ENCODE peak calls at places on chromosomes 3 and 15, in five cellular contexts. Q is heart right ventricle, M is mammary epithelial cell, V is fibroblast of lung, R is GM23338. A is an unnamed sample. For H3K4me1 and H3K27me3, the result is how much of the 10 kb centered on the place peaks cover.

GRCh38 chr3:36792342-36792741 is 28.0 kb upstream of the DCLK3 start:
- DNase-seq in Q (no peak), M (peak), R (peak), V (peak), A (no peak)

GRCh38 chr3:193972816-193973215 is 163.1 kb upstream of the HES1 start:
- DNase-seq in V (peak), Q (no peak), M (peak), R (no peak), A (no peak)

GRCh38 chr15:83287541-83288027 is 3.1 kb upstream of the BNC1 start:
- DNase-seq in V (peak), R (no peak), Q (no peak), M (peak), A (no peak)

GRCh38 chr3:117297070-117297469 is 587.5 kb downstream of the TUSC7 start:
- DNase-seq in Q (no peak), M (no peak), R (no peak), V (no peak), A (no peak)

GRCh38 chr15:74845208-74845568 is 2.2 kb upstream of the ULK3 start:
- DNase-seq in Q (no peak), R (no peak), M (no peak), V (no peak), A (no peak)

GRCh38 chr15:25068696-25069095 is 113.9 kb downstream of the SNRPN start:
- DNase-seq in M (no peak), R (no peak), Q (no peak), V (no peak), A (no peak)

GRCh38 chr15:92605225-92605944 is 50.2 kb downstream of the FAM174B start:
- DNase-seq in Q (no peak), R (no peak), M (no peak), V (no peak), A (no peak)

GRCh38 chr15:77025471-77025901 is 30.6 kb downstream of the PSTPIP1 start:
- DNase-seq in M (no peak), Q (no peak), V (no peak), R (no peak), A (peak)

GRCh38 chr15:34951993-34952392 is 17.5 kb downstream of the AQR start:
- DNase-seq in M (no peak), V (peak), R (no peak), Q (no peak), A (no peak)

GRCh38 chr3:126422121-126422520 is 27.4 kb downstream of the CFAP100 start:
- DNase-seq in V (no peak), Q (no peak), M (no peak), R (no peak), A (no peak)

GRCh38 chr3:134007819-134008218 is 21.9 kb downstream of the SLCO2A1 start:
- DNase-seq in M (no peak), Q (no peak), V (no peak), R (no peak), A (no peak)

GRCh38 chr3:30689202-30689641 is 82.8 kb downstream of the TGFBR2 start:
- DNase-seq in V (peak), M (peak), Q (no peak), R (no peak), A (no peak)

GRCh38 chr3:120477826-120478225 is 27.0 kb upstream of the FSTL1 start:
- DNase-seq in R (no peak), Q (no peak), M (no peak), V (no peak), A (no peak)

GRCh38 chr3:80771085-80771484 is 990.4 kb downstream of the GBE1 start:
- DNase-seq in Q (no peak), M (no peak), R (no peak), V (peak), A (no peak)

GRCh38 chr3:129001101-129001816 is at the start of gene EFCC1:
- DNase-seq in M (peak), Q (peak), V (no peak), R (peak), A (peak)

GRCh38 chr3:21271606-21272016 is 479.4 kb downstream of the ZNF385D start:
- DNase-seq in Q (no peak), M (no peak), R (no peak), V (no peak), A (no peak)

GRCh38 chr3:195319060-195319459 is 48.1 kb upstream of the XXYLT1 start:
- DNase-seq in Q (no peak), V (no peak), R (peak), M (no peak), A (no peak)

GRCh38 chr3:194489736-194490612 is 3.2 kb upstream of the ATP13A3 start:
- DNase-seq in M (no peak), R (no peak), V (peak), Q (no peak), A (no peak)

GRCh38 chr15:80424381-80424780 is 20.2 kb downstream of the ARNT2 start:
- DNase-seq in V (no peak), R (no peak), Q (no peak), M (peak), A (no peak)

GRCh38 chr15:90580541-90580940 is 50.8 kb downstream of the CRTC3 start:
- DNase-seq in V (no peak), M (no peak), R (no peak), Q (no peak), A (no peak)

GRCh38 chr15:45187894-45188830 is at the start of gene SHF:
- DNase-seq in Q (peak), R (peak), V (peak), M (no peak), A (peak)

GRCh38 chr15:80556694-80557367 is 138.3 kb upstream of the ABHD17C start:
- DNase-seq in M (no peak), Q (no peak), V (peak), R (no peak), A (no peak)

GRCh38 chr3:4043867-4044575 is 244.8 kb downstream of the LRRN1 start:
- DNase-seq in V (no peak), R (no peak), Q (no peak), M (no peak), A (no peak)

GRCh38 chr3:105235785-105236184 is 130.9 kb upstream of the ALCAM start:
- DNase-seq in M (no peak), Q (no peak), V (no peak), R (no peak), A (no peak)

GRCh38 chr3:105233056-105233455 is 133.7 kb upstream of the ALCAM start:
- DNase-seq in R (no peak), M (peak), V (no peak), Q (no peak), A (no peak)

GRCh38 chr3:105238367-105238766 is 128.3 kb upstream of the ALCAM start:
- DNase-seq in R (no peak), V (no peak), M (no peak), Q (no peak), A (no peak)

GRCh38 chr3:105228696-105229095 is 138.0 kb upstream of the ALCAM start:
- DNase-seq in M (peak), R (no peak), Q (no peak), V (no peak), A (no peak)

DNA sequence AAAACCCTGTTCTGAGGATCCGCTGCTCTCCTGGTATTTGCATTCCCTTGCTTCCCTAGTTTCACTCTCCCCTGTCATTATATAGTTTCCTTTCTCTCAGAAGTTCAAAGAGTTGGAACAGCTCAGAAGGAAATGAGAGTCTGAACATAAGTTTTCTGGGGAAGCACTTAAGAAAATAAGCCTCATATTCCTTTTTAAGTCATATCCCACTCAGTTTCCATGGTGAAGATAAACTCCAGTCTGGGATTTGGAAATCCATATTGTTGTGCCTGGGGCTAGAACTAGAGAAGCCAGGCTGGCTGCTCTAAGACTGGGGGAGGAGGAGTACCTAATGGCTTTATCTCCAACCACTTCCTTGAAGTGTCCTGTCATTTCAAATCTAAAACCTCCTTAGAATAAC is 134.2 kb upstream of the ALCAM start:
- DNase-seq in R (no peak), V (no peak), M (no peak), Q (no peak), A (no peak)
- H3K4me1 ChIP-seq in R (under half), V (under half), M (under half), Q (under half), A (under half)

GRCh38 chr3:98032881-98033280 is 2.2 kb downstream of the GABRR3 start:
- DNase-seq in R (no peak), V (no peak), M (no peak), Q (no peak), A (peak)
- H3K27me3 ChIP-seq in R (under half), V (under half), M (under half), Q (under half), A (under half)

DNA sequence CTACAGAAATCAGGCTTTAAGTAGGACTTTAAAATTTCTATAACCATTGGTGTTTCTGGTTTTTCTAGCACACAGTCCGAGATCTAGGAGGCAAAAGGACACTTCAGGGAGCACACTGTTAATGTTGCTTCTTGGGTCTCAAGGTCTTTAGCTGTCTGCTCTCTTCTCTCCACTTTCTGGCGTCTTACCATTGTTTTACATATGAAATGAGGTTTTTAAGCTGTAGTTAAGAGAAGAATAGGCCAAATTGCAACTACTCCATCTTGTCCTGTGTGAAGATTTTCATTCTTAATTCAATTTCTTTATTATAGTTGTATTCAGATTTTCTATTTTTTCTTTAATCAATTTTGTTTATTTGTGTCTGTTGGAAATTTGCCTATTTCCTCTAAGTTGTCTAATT is 151.4 kb downstream of the WNT7A start:
- DNase-seq in R (peak), V (no peak), Q (no peak), M (no peak), A (no peak)
- H3K4me3 ChIP-seq in R (peak), V (no peak), Q (no peak), M (no peak), A (no peak)

DNA sequence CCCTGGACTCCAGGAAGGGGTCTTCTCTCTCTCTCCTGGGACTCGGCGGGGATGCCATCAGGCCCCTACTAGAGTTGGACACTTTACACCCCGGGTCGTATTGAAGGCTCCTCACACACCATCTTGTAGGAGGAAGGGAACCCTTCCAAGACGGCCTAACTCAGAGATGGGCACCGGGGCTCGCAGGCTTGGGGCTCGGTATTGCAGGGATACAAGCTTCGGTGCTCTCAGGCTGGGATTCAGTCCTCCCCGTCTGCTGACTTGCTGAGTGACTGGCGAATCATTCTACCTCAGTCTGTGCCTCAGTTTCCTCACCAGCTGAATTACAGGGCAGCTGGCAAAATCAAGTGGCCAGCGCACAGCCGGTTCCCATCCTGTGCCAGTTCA is 419 bp upstream of the CALML4 start:
- DNase-seq in Q (no peak), R (no peak), M (no peak), V (no peak), A (no peak)
- H3K4me1 ChIP-seq in Q (under half), R (under half), M (under half), V (under half), A (under half)

DNA sequence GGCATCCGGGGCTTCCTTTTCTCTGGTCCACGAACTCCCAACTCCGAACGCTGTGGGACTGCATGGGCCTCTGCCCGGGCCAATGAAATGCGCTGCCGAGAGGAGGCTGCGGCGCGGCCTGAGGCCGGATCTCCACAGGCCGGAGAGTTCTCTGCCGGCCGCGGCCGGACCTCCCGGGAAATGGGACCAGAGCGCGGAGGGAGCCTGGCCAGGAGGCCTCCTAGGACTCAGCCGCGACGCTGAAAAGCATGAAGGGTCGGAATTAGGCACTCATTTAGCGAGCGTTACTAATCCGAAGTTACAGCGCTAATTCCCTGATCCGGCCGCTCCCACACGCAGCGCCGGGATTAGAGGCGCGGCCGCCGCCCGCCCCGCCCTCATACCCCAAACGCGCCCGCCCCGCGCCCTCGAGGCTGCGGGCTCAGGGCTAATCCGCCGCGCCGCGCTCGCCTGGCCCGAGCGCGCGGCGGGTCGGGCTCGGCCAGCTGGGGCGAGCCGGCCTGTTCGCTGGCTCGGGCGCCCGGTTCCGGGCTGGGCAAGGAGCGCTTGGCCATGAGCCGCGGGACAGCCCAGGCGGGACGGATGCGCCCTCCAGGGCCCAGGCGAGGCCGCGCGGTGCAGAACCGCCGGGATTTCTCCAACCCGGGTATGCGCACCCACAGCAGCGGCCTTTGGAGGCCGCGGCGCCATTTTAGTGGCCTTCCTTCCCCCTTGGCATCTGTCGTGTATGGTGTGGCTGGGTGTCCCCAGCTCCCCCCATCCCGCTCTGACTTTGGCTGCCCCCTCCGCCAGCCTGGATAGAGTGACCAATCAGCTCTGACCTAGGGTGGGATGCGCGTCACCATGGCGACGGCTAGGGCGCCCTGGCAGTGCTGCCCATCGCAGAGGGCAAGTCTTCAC is 36.8 kb upstream of the POLG start:
- DNase-seq in Q (no peak), R (peak), M (no peak), V (no peak), A (peak)
- H3K27me3 ChIP-seq in Q (half or more), R (half or more), M (half or more), V (half or more), A (under half)

A was measured in HAP-1.